ENCODE peak calls at places on chromosomes 13 and 19, in eight cellular contexts. K, B, W, F, G, N, I and O are unnamed samples.

GRCh38 chr19:16016226-16017137 is 59.8 kb upstream of the TPM4 start:
- DNase-seq in K (no peak), B (peak; percentile 80), W (peak; percentile 38), F (no peak), G (peak; percentile 50), N (no peak), I (no peak), O (no peak)

GRCh38 chr13:60158321-60158801 is 5.4 kb downstream of the DIAPH3 start:
- DNase-seq in K (no peak), B (no peak), W (no peak), F (no peak), G (no peak), N (no peak), I (no peak), O (no peak)

GRCh38 chr19:8302734-8303133 is 5.4 kb downstream of the CD320 start:
- DNase-seq in K (no peak), B (peak; percentile 77), W (peak; percentile 39), F (no peak), G (no peak), N (no peak), I (no peak), O (no peak)

GRCh38 chr13:30111810-30112209 is 195.5 kb downstream of the KATNAL1 start:
- DNase-seq in K (no peak), B (no peak), W (no peak), F (peak; percentile 20), G (no peak), N (no peak), I (no peak), O (no peak)

GRCh38 chr13:94712812-94713555 is 639 bp upstream of the SOX21 start:
- DNase-seq in K (no peak), B (no peak), W (no peak), F (no peak), G (peak; percentile 66), N (no peak), I (peak; percentile 74), O (peak; percentile 67)

GRCh38 chr13:40982772-40983171 is 36.3 kb downstream of the ELF1 start:
- DNase-seq in K (peak; percentile 41), B (no peak), W (peak; percentile 83), F (no peak), G (no peak), N (peak; percentile 84), I (peak; percentile 95), O (peak; percentile 86)

GRCh38 chr19:4094291-4094690 is 27.6 kb upstream of the ZBTB7A start:
- DNase-seq in K (no peak), B (no peak), W (no peak), F (no peak), G (no peak), N (no peak), I (no peak), O (no peak)

GRCh38 chr19:41367848-41368301 is 3.9 kb upstream of the B9D2 start:
- DNase-seq in K (no peak), B (no peak), W (no peak), F (no peak), G (no peak), N (no peak), I (peak; percentile 82), O (peak; percentile 77)

GRCh38 chr13:112451512-112452379 is 75.6 kb downstream of the SPACA7 start:
- DNase-seq in K (no peak), B (peak; percentile 80), W (no peak), F (no peak), G (peak; percentile 46), N (no peak), I (no peak), O (no peak)

GRCh38 chr19:46862974-46863632 is 2.3 kb downstream of the ARHGAP35 start:
- DNase-seq in K (no peak), B (peak; percentile 83), W (peak; percentile 45), F (no peak), G (peak; percentile 40), N (no peak), I (no peak), O (peak; percentile 21)

GRCh38 chr19:7307590-7308218 is 13.5 kb upstream of the INSR start:
- DNase-seq in K (peak; percentile 37), B (no peak), W (peak; percentile 11), F (no peak), G (no peak), N (no peak), I (no peak), O (no peak)

GRCh38 chr19:58409010-58409790 is 751 bp downstream of the ZNF584 start:
- DNase-seq in K (no peak), B (no peak), W (no peak), F (no peak), G (peak; percentile 68), N (no peak), I (peak; percentile 34), O (peak; percentile 53)

GRCh38 chr13:79128158-79128557 is 277.9 kb downstream of the RBM26 start:
- DNase-seq in K (no peak), B (no peak), W (no peak), F (peak; percentile 2), G (no peak), N (peak; percentile 13), I (no peak), O (no peak)

GRCh38 chr13:29541400-29541799 is 54.1 kb downstream of the SLC7A1 start:
- DNase-seq in K (no peak), B (no peak), W (no peak), F (no peak), G (no peak), N (no peak), I (no peak), O (no peak)

GRCh38 chr19:53959176-53959757 is 3.5 kb upstream of the CACNG8 start:
- DNase-seq in K (no peak), B (no peak), W (no peak), F (no peak), G (no peak), N (no peak), I (no peak), O (no peak)

GRCh38 chr13:99087954-99088491 is 110.2 kb upstream of the DOCK9 start:
- DNase-seq in K (peak; percentile 19), B (no peak), W (no peak), F (no peak), G (no peak), N (no peak), I (no peak), O (no peak)

GRCh38 chr19:18164072-18164471 is 9.5 kb upstream of the IFI30 start:
- DNase-seq in K (no peak), B (no peak), W (no peak), F (no peak), G (no peak), N (no peak), I (no peak), O (no peak)

GRCh38 chr19:29387586-29387985 is 138.2 kb upstream of the VSTM2B start:
- DNase-seq in K (no peak), B (no peak), W (no peak), F (no peak), G (no peak), N (no peak), I (no peak), O (no peak)

GRCh38 chr13:74206061-74206561 is 71.9 kb upstream of the KLF12 start:
- DNase-seq in K (no peak), B (no peak), W (no peak), F (no peak), G (no peak), N (no peak), I (no peak), O (no peak)

GRCh38 chr13:27620377-27621115 is at the start of gene LNX2:
- DNase-seq in K (peak; percentile 99), B (peak; percentile 100), W (peak; percentile 99), F (peak; percentile 91), G (peak; percentile 99), N (peak; percentile 80), I (peak; percentile 97), O (peak; percentile 98)
- TF ChIP-seq POLR2A in K (peak; percentile 84), B (peak; percentile 45), W (peak; percentile 90), F (no peak), G (peak; percentile 77), N (peak; percentile 90), I (peak; percentile 22), O (peak; percentile 56)

GRCh38 chr13:75760182-75760981 is 124.3 kb downstream of the LMO7 start:
- DNase-seq in K (peak; percentile 79), B (no peak), W (peak; percentile 82), F (peak; percentile 98), G (no peak), N (no peak), I (peak; percentile 54), O (no peak)
- TF ChIP-seq POLR2A in K (peak; percentile 79), B (no peak), W (peak; percentile 86), F (peak; percentile 96), G (peak; percentile 47), N (no peak), I (no peak), O (no peak)

GRCh38 chr19:48329167-48329891 is 4.0 kb downstream of the EMP3 start:
- DNase-seq in K (peak; percentile 49), B (no peak), W (peak; percentile 65), F (no peak), G (no peak), N (peak; percentile 42), I (no peak), O (no peak)

GRCh38 chr19:48330012-48330681 is 4.8 kb downstream of the EMP3 start:
- DNase-seq in K (peak; percentile 89), B (peak; percentile 95), W (peak; percentile 94), F (no peak), G (peak; percentile 89), N (peak; percentile 65), I (peak; percentile 15), O (peak; percentile 94)

GRCh38 chr19:48332662-48333466 is 7.5 kb downstream of the EMP3 start:
- DNase-seq in K (peak; percentile 96), B (peak; percentile 98), W (peak; percentile 99), F (peak; percentile 93), G (peak; percentile 99), N (peak; percentile 100), I (peak; percentile 97), O (peak; percentile 96)

GRCh38 chr19:48332351-48332661 is 7.0 kb downstream of the EMP3 start:
- DNase-seq in K (no peak), B (no peak), W (no peak), F (no peak), G (no peak), N (no peak), I (no peak), O (no peak)

DNA sequence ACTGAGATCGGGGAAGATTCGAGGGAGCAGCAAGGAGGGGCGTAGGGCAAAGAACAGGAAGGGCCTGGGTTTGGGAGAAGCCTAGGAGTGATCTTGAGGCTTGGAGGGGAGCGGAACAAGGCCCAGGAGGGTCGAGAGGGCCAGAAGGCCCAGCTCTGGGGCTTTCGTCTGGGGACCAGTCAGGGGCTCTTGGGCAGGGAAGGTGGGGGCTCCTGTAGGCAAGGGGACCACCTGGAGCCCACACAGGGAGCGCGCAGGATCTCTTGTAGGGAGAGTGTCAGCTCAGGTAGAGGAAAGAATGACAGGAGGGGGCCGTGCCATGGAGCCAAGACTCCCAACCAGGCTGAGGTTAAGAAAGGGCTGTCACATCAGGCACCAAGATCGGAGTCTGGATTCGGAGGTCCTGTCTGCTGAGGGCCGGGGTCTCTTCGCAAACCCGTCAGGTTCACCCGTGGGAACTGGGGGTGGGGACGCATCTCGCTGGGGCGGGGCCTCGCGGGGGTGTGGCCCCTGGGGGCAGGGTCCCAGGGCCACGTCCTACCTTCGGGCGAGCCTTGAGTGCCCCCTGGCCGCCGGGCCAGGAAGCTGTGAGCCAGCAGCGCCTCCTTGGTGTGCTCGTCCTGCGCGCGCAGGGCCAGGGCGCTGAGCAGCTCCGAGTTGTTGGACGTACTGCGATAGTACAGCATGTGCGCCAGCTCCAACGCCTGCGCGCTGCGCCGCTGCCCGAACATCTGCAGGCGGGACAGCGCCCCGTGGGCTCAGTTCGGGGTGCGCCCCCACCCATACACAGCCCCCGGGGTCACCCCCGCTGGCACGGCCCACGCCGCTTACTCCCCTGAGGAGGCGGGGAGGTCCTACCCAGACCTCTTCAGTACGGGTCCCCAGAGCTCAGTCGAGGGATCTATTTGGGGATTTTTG is 8.4 kb downstream of the EMP3 start:
- DNase-seq in K (peak; percentile 96), B (peak; percentile 98), W (peak; percentile 98), F (no peak), G (peak; percentile 97), N (peak; percentile 82), I (peak; percentile 92), O (peak; percentile 97)
- TF ChIP-seq POLR2A in K (peak; percentile 47), B (no peak), W (no peak), F (no peak), G (no peak), N (peak; percentile 84), I (no peak), O (no peak)

GRCh38 chr13:38687246-38688229 is 661 bp downstream of the FREM2 start:
- DNase-seq in K (no peak), B (no peak), W (no peak), F (no peak), G (peak; percentile 64), N (no peak), I (no peak), O (no peak)
- TF ChIP-seq POLR2A in K (no peak), B (no peak), W (no peak), F (no peak), G (no peak), N (no peak), I (no peak), O (no peak)